ENCODE peak calls at places on chromosome 12, in eight cellular contexts. Y, E, G, N, H, J, X and S are unnamed samples.
A peak's percentile ranks its signal among the peaks of the same experiment; 100 is the strongest.

GRCh38 chr12:67193705-67194104 is 75.5 kb upstream of the CAND1 start:
- DNase-seq in H (peak; percentile 56), Y (no peak), N (no peak), J (no peak), G (no peak), E (peak; percentile 43), X (peak; percentile 24), S (peak; percentile 2)

GRCh38 chr12:95277139-95277538 is 59.5 kb downstream of the VEZT start:
- DNase-seq in N (no peak), G (no peak), X (peak; percentile 96), J (no peak), E (peak; percentile 80), Y (no peak), H (peak; percentile 86), S (peak; percentile 81)

GRCh38 chr12:120118710-120119097 is 2.2 kb upstream of the RAB35 start:
- DNase-seq in H (peak; percentile 40), N (no peak), E (peak; percentile 46), Y (no peak), G (no peak), J (no peak), X (peak; percentile 67), S (no peak)

GRCh38 chr12:14410841-14411569 is 45.5 kb downstream of the ATF7IP start:
- DNase-seq in N (no peak), E (peak; percentile 27), X (peak; percentile 21), H (no peak), Y (no peak), G (no peak), J (no peak), S (no peak)

GRCh38 chr12:27905285-27906126 is 67.0 kb downstream of the PTHLH start:
- DNase-seq in N (no peak), E (no peak), J (no peak), X (no peak), G (no peak), Y (no peak), H (no peak), S (no peak)

GRCh38 chr12:111570090-111570961 is 28.8 kb downstream of the ATXN2 start:
- DNase-seq in G (no peak), Y (no peak), E (peak; percentile 77), X (peak; percentile 69), J (no peak), H (peak; percentile 85), N (no peak), S (peak; percentile 58)

GRCh38 chr12:120316798-120317257 is 10.8 kb downstream of the PLA2G1B start:
- DNase-seq in N (peak; percentile 17), J (no peak), E (no peak), G (no peak), Y (no peak), X (no peak), H (no peak), S (no peak)

GRCh38 chr12:103791350-103791920 is 49.6 kb downstream of the NT5DC3 start:
- DNase-seq in X (no peak), Y (no peak), G (no peak), N (no peak), E (no peak), J (no peak), H (no peak), S (no peak)

GRCh38 chr12:47591387-47591786 is 114.4 kb downstream of the RPAP3 start:
- DNase-seq in N (no peak), X (no peak), Y (no peak), E (peak; percentile 11), H (peak; percentile 6), J (no peak), G (no peak), S (no peak)

GRCh38 chr12:123102381-123102780 is 48.5 kb downstream of the PITPNM2 start:
- DNase-seq in J (no peak), H (no peak), N (no peak), G (no peak), X (no peak), E (no peak), Y (no peak), S (no peak)

GRCh38 chr12:4027412-4027811 is 154.2 kb upstream of the PARP11 start:
- DNase-seq in H (no peak), N (peak; percentile 79), E (no peak), G (no peak), Y (no peak), J (no peak), X (no peak), S (no peak)

GRCh38 chr12:67517181-67517887 is 131.2 kb upstream of the DYRK2 start:
- DNase-seq in J (peak; percentile 23), N (no peak), E (peak; percentile 67), Y (no peak), H (peak; percentile 23), X (no peak), G (no peak), S (no peak)

GRCh38 chr12:18414671-18415070 is 153.4 kb downstream of the PIK3C2G start:
- DNase-seq in Y (no peak), E (no peak), X (no peak), J (no peak), N (no peak), H (no peak), G (no peak), S (no peak)

GRCh38 chr12:70853326-70853725 is 67.2 kb downstream of the PTPRR start:
- DNase-seq in Y (peak; percentile 14), H (peak; percentile 96), G (no peak), X (no peak), N (no peak), J (no peak), E (peak; percentile 98), S (peak; percentile 10)

GRCh38 chr12:56213878-56214277 is 7.8 kb downstream of the RNF41 start:
- DNase-seq in N (no peak), H (no peak), G (no peak), J (no peak), E (no peak), Y (no peak), X (no peak), S (no peak)

GRCh38 chr12:57460457-57461325 is 1.1 kb downstream of the GLI1 start:
- DNase-seq in G (no peak), E (no peak), N (peak; percentile 84), X (no peak), H (no peak), Y (no peak), J (no peak), S (no peak)

GRCh38 chr12:124732275-124733075 is 131.2 kb downstream of the SCARB1 start:
- DNase-seq in H (peak; percentile 53), Y (no peak), X (no peak), E (no peak), G (no peak), J (no peak), N (no peak), S (no peak)

GRCh38 chr12:89882051-89882450 is 173.4 kb upstream of the ATP2B1 start:
- DNase-seq in Y (no peak), J (no peak), N (no peak), G (no peak), X (no peak), H (peak; percentile 44), E (peak; percentile 53), S (no peak)

GRCh38 chr12:42119085-42119633 is 25.5 kb downstream of the GXYLT1 start:
- DNase-seq in Y (no peak), G (no peak), H (peak; percentile 73), X (peak; percentile 44), E (peak; percentile 88), J (no peak), N (no peak), S (peak; percentile 78)

GRCh38 chr12:42118136-42118879 is 26.4 kb downstream of the GXYLT1 start:
- DNase-seq in H (no peak), X (no peak), E (peak; percentile 31), Y (no peak), N (no peak), J (no peak), G (no peak), S (no peak)
- TF ChIP-seq CTCF in H (no peak), X (no peak), E (no peak), Y (no peak), N (no peak), J (no peak), G (no peak), S (no peak)

GRCh38 chr12:7961395-7962188 is 25.6 kb upstream of the SLC2A3 start:
- DNase-seq in J (no peak), G (no peak), X (no peak), N (no peak), E (peak; percentile 57), H (no peak), Y (no peak), S (no peak)
- H3K4me3 ChIP-seq in J (peak overlapping the region; percentile 54), G (no peak overlapping the region), X (no peak overlapping the region), N (no peak overlapping the region), E (peak overlapping the region; percentile 76), H (peak overlapping the region; percentile 66), Y (no peak overlapping the region), S (peak overlapping the region; percentile 52)

DNA sequence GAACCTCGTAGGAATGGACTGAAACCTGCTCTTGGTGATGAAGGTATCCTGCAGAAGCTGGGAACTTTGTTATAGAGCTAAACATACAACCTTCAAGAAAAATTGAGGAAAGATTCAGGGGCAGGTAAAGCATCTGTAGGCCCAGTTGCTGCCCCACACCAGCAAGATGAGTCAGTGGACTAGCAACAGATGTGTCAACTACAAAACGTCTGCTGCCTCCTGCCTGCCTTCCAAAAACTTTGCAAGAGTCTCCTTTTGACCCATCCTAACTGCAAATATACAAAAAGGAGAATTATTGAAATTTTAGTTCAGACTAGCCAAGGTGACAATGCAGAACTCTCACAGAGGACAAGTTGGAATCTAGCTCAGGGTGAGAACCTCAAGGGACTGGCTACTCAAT is 60.9 kb upstream of the TMTC1 start:
- DNase-seq in N (no peak), J (no peak), H (peak; percentile 8), Y (no peak), X (no peak), E (peak; percentile 57), G (no peak), S (no peak)
- TF ChIP-seq CTCF in N (no peak), J (no peak), H (no peak), Y (no peak), X (no peak), E (peak; percentile 31), G (no peak), S (no peak)

GRCh38 chr12:92094751-92095161 is 50.9 kb downstream of the BTG1 start:
- DNase-seq in N (no peak), E (peak; percentile 41), X (peak; percentile 44), H (peak; percentile 35), Y (no peak), J (no peak), G (no peak), S (no peak)

GRCh38 chr12:92085040-92085439 is 60.6 kb downstream of the BTG1 start:
- DNase-seq in N (no peak), H (no peak), G (no peak), J (no peak), X (no peak), Y (no peak), E (no peak), S (no peak)

GRCh38 chr12:92089559-92089958 is 56.1 kb downstream of the BTG1 start:
- DNase-seq in N (no peak), Y (no peak), J (no peak), E (no peak), H (no peak), X (no peak), G (no peak), S (no peak)

GRCh38 chr12:92085483-92086040 is 60.1 kb downstream of the BTG1 start:
- DNase-seq in G (no peak), X (no peak), Y (no peak), H (no peak), J (no peak), N (no peak), E (no peak), S (no peak)

DNA sequence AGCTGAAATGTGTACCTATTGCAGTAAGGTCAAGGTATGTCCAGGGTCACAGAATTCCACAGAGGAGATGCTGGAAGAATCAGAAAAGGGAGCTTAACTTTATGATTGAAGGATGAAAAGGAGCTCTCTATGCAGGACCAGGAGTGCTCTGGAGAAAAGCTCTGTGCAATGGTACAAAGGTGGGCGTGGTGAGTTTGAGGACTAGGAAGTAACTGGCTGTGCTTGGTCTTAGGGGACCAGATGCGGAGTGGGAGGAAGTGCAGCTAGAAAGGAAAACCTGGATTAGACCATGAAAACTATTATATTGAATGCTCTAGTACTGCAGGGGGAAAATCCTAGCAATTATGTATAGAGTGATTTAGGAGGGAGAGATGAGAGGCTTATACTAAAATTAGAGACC is 56.8 kb downstream of the BTG1 start:
- DNase-seq in H (no peak), J (no peak), N (no peak), E (no peak), Y (no peak), G (no peak), X (no peak), S (no peak)
- H3K4me3 ChIP-seq in H (no peak overlapping the region), J (no peak overlapping the region), N (no peak overlapping the region), E (no peak overlapping the region), Y (no peak overlapping the region), G (no peak overlapping the region), X (no peak overlapping the region), S (no peak overlapping the region)